ENCODE peak calls at places on chromosomes 5 and 9, in five cellular contexts. I is K562, U is endothelial cell of umbilical vein, E is H1, R is HepG2. M is an unnamed sample.

GRCh38 chr9:137205126-137206069 is at the start of the genes NDOR1 and TMEM203:
- DNase-seq in E (peak), U (peak), I (peak), R (peak), M (peak)

GRCh38 chr9:18268381-18268780 is 205.6 kb upstream of the ADAMTSL1 start:
- DNase-seq in E (no peak), R (no peak), I (no peak), U (peak), M (no peak)

GRCh38 chr5:106189121-106189809 is 1481.5 kb downstream of the EFNA5 start:
- DNase-seq in U (no peak), R (no peak), E (no peak), I (no peak), M (no peak)

GRCh38 chr5:119417891-119418781 is 34.2 kb upstream of the HSD17B4 start:
- DNase-seq in E (no peak), I (no peak), U (no peak), R (no peak), M (no peak)

GRCh38 chr5:39424751-39425524 is at the start of gene DAB2:
- DNase-seq in R (peak), E (peak), U (peak), I (peak), M (peak)

GRCh38 chr5:173925449-173926071 is 37.4 kb downstream of the CPEB4 start:
- DNase-seq in U (peak), E (no peak), R (no peak), I (peak), M (peak)

GRCh38 chr9:68925175-68925574 is 88.7 kb downstream of the PRKACG start:
- DNase-seq in E (no peak), U (no peak), I (no peak), R (no peak), M (no peak)

GRCh38 chr9:83955985-83956287 is 24.1 kb downstream of the HNRNPK start:
- DNase-seq in E (no peak), I (no peak), U (no peak), R (peak), M (no peak)

GRCh38 chr5:14871573-14872069 is at the start of gene ANKH:
- DNase-seq in I (peak), E (peak), U (peak), R (peak), M (peak)

GRCh38 chr5:146048994-146049703 is 56.2 kb downstream of the PLAC8L1 start:
- DNase-seq in I (peak), E (peak), R (peak), U (peak), M (peak)

GRCh38 chr5:105885266-105885665 is 1785.5 kb downstream of the EFNA5 start:
- DNase-seq in U (no peak), I (no peak), R (no peak), E (no peak), M (no peak)

GRCh38 chr9:111759762-111760639 is 34.7 kb downstream of the SHOC1 start:
- DNase-seq in R (peak), E (no peak), U (peak), I (peak), M (peak)

GRCh38 chr9:110555971-110556370 is 23.6 kb downstream of the SVEP1 start:
- DNase-seq in U (peak), E (no peak), I (no peak), R (peak), M (peak)

GRCh38 chr5:151663617-151664322 is 22.9 kb downstream of the SPARC start:
- DNase-seq in E (no peak), U (peak), I (no peak), R (no peak), M (no peak)

GRCh38 chr9:79660615-79661014 is 88.8 kb downstream of the TLE4 start:
- DNase-seq in I (no peak), U (no peak), R (no peak), E (no peak), M (no peak)

GRCh38 chr5:135705941-135706340 is 127.2 kb upstream of the CXCL14 start:
- DNase-seq in U (no peak), E (no peak), I (no peak), R (no peak), M (no peak)

GRCh38 chr9:105376893-105377292 is 70.9 kb upstream of the FSD1L start:
- DNase-seq in R (no peak), U (no peak), I (no peak), E (no peak), M (peak)

GRCh38 chr5:17256171-17256570 is 38.7 kb downstream of the BASP1 start:
- DNase-seq in E (no peak), R (no peak), I (no peak), U (no peak), M (no peak)

GRCh38 chr5:56518820-56519219 is 285.7 kb upstream of the ANKRD55 start:
- DNase-seq in E (no peak), I (no peak), R (no peak), U (no peak), M (no peak)

GRCh38 chr5:15489571-15490235 is 10.3 kb upstream of the FBXL7 start:
- DNase-seq in U (no peak), I (no peak), E (no peak), R (no peak), M (no peak)

GRCh38 chr5:145464194-145464593 is 370.9 kb downstream of the PRELID2 start:
- DNase-seq in U (no peak), I (no peak), E (no peak), R (no peak), M (no peak)

GRCh38 chr9:134004881-134005280 is 12.8 kb upstream of the VAV2 start:
- DNase-seq in U (no peak), R (no peak), I (no peak), E (no peak), M (no peak)

GRCh38 chr5:177552839-177553455 is 1.4 kb downstream of the FAM193B start:
- DNase-seq in E (no peak), R (peak), I (no peak), U (no peak), M (no peak)

GRCh38 chr9:13088734-13089427 is 190.6 kb downstream of the MPDZ start:
- DNase-seq in U (peak), I (peak), E (no peak), R (peak), M (peak)

GRCh38 chr9:76926846-76927245 is 20.9 kb upstream of the PRUNE2 start:
- DNase-seq in U (no peak), I (no peak), E (no peak), R (no peak), M (no peak)

GRCh38 chr5:95124731-95125130 is 160.2 kb downstream of the MCTP1 start:
- DNase-seq in U (no peak), R (no peak), E (no peak), I (no peak), M (no peak)

GRCh38 chr9:12884736-12885395 is 110.0 kb downstream of the LURAP1L start:
- DNase-seq in E (no peak), R (peak), I (no peak), U (peak), M (peak)

GRCh38 chr9:2676466-2676865 is 40.8 kb upstream of the KCNV2 start:
- DNase-seq in E (no peak), R (peak), U (peak), I (no peak), M (no peak)

GRCh38 chr5:132462856-132463745 is 27.5 kb downstream of the IRF1 start:
- DNase-seq in E (no peak), I (no peak), R (no peak), U (no peak), M (no peak)

GRCh38 chr5:96844476-96844990 is 31.8 kb upstream of the ERAP2 start:
- DNase-seq in U (no peak), E (no peak), R (no peak), I (no peak), M (no peak)

DNA sequence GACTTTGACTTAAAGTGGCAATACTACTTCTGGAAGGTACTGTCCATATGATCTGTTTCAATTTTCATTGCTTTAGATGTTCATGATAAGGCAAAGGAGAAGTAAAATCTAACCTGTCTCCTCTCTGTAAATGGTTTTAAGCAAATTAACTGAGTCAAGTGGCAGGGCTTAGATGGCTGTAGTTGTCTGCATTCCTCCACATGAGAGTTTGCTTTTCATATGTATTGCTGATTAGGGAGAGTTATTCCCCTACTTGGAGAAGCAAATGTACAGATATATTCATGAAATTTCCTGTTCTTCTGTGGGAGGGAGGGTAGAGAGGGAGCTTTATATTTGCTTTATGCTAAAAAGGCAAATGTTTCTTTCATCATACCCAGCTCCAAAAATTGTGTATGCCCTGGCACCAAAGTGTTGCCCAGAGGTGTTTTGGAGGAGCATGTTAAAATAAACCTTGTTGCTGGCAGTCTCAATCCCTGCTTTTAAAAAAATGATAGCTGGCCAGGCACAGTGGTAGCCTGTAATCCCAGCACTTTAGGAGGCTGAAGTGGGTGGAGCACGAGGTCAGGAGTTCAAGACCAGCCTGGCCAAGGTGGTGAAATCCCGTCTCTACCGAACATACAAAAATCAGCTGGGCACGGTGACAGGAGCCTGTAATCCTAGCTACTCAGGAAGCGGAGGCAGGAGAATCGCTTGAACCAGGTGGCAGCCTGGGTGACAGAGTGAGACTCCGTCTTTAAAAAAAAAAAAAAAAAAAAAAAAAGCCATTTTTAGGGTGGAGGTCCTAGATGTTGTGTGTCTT is 3.5 kb upstream of the LRRTM2 start:
- DNase-seq in E (no peak), U (no peak), R (no peak), I (no peak), M (no peak)
- H3K4me2 ChIP-seq in E (no peak), U (no peak), R (no peak), I (no peak), M (no peak)

GRCh38 chr5:59274130-59274529 is 619.4 kb downstream of the PDE4D start:
- DNase-seq in I (no peak), R (no peak), E (no peak), U (no peak), M (no peak)

GRCh38 chr5:59275170-59275536 is 618.4 kb downstream of the PDE4D start:
- DNase-seq in U (no peak), E (no peak), R (no peak), I (no peak), M (peak)

GRCh38 chr5:59276277-59276647 is 617.3 kb downstream of the PDE4D start:
- DNase-seq in I (no peak), R (no peak), U (no peak), E (no peak), M (no peak)

GRCh38 chr5:59275537-59276276 is 617.8 kb downstream of the PDE4D start:
- DNase-seq in I (no peak), E (no peak), U (peak), R (no peak), M (no peak)

GRCh38 chr5:59272744-59273427 is 620.6 kb downstream of the PDE4D start:
- DNase-seq in E (no peak), R (no peak), U (no peak), I (no peak), M (no peak)
- H3K4me3 ChIP-seq in E (no peak), R (no peak), U (no peak), I (no peak), M (peak)

GRCh38 chr9:71357346-71357745 is 235.9 kb upstream of the TRPM3 start:
- DNase-seq in R (no peak), U (no peak), E (no peak), I (no peak), M (no peak)

GRCh38 chr9:71353723-71354122 is 232.3 kb upstream of the TRPM3 start:
- DNase-seq in R (no peak), I (no peak), U (no peak), E (no peak), M (no peak)

GRCh38 chr9:71349218-71349617 is 227.8 kb upstream of the TRPM3 start:
- DNase-seq in R (no peak), E (no peak), I (no peak), U (no peak), M (no peak)

GRCh38 chr9:71355884-71356283 is 234.5 kb upstream of the TRPM3 start:
- DNase-seq in U (no peak), R (peak), E (no peak), I (no peak), M (no peak)

GRCh38 chr9:71352837-71353236 is 231.4 kb upstream of the TRPM3 start:
- DNase-seq in I (no peak), U (no peak), R (no peak), E (no peak), M (no peak)
- TF ChIP-seq JUN in I (no peak), U (no peak), R (no peak), E (no peak), M (no peak)

DNA sequence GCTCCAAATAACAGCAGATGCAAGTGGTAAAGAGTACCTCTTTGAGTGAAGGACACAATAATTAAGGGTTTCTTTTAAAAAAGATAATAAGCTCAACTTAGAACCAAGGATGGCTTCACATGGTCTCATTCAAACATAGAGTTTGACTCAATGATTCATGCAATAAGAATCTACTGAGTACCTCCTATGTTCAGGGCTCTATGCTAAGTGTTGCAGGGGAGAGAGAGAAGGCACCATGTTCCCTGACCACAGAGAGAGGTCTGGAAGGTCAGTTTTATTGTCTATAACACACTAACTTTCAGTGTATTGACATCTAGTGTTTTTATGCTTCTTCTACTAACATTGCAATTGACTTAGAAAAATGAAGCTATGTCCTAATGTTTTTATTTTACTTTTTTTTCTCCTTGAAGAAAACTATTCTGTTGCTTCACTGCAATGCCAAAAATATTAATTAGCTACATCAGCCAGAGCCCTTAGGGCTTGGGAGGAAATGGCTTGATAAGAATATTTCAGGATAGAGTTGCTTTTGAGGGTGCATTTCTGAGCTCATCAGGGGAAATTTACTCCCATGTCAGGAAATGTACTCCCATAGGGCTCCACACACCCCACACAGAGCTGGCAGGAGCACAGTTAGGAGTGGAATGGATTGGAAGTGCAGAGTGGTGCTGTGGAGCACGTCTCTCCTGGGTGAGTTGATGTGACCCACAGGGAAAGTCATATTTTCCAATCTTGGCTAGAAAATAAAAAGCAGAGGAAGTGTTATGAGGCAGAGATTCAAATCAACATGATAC is 106.6 kb downstream of the PDE8B start:
- DNase-seq in U (no peak), I (no peak), E (no peak), R (no peak), M (no peak)
- H3K4me2 ChIP-seq in U (no peak), I (no peak), E (no peak), R (no peak), M (no peak)

GRCh38 chr9:128124873-128125574 is 2.5 kb downstream of the PTGES2 start:
- DNase-seq in U (peak), I (peak), E (peak), R (peak), M (peak)
- H3K4me3 ChIP-seq in U (no peak), I (peak), E (no peak), R (peak), M (no peak)

DNA sequence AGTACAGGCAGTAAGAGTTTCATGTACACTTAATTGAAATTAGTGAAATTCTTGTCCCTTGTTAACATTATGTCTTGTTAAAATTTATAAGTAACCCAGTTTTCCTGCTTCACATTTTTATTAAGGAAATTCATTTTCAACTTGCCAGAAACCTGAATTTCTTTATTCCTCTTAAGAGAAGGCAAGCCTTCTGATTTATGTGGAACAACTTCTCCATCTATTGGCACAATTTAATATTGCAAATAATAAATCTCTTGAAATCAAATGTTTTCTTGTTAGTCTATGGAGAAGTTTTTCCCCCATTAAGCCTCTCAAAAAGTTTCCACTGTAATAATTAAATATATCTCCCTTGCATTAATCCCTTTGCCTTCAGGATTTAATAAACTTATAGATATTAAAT is 33.8 kb upstream of the ACO1 start:
- DNase-seq in R (peak), E (no peak), U (peak), I (no peak), M (peak)
- TF ChIP-seq JUN in R (no peak), E (no peak), U (no peak), I (no peak), M (no peak)

GRCh38 chr5:111099058-111099778 is 7.1 kb downstream of the WDR36 start:
- DNase-seq in R (no peak), E (no peak), U (peak), I (no peak), M (no peak)
- H3K4me2 ChIP-seq in R (no peak), E (no peak), U (peak), I (no peak), M (no peak)